ENCODE peak calls at places on chromosomes 2 and 18, in six cellular contexts. T, J, S, R, Z and I are unnamed samples.

GRCh38 chr2:112198780-112199179 is 56.1 kb downstream of the ZC3H8 start:
- DNase-seq in S (no peak), J (peak; percentile 50), Z (no peak), T (no peak), R (no peak), I (no peak)

GRCh38 chr18:73927494-73927893 is 220.1 kb downstream of the FBXO15 start:
- DNase-seq in J (no peak), R (no peak), Z (no peak), T (no peak), S (no peak), I (no peak)

GRCh38 chr18:80033181-80034067 is 810 bp upstream of the RBFA start:
- DNase-seq in R (peak; percentile 86), Z (peak; percentile 79), S (peak; percentile 54), T (no peak), J (peak; percentile 50), I (no peak)

GRCh38 chr2:171574149-171574795 is 52.0 kb downstream of the CYBRD1 start:
- DNase-seq in Z (peak; percentile 88), J (peak; percentile 68), T (peak; percentile 86), S (peak; percentile 59), R (peak; percentile 78), I (peak; percentile 80)

GRCh38 chr2:170161516-170162260 is 16.3 kb upstream of the MYO3B start:
- DNase-seq in J (peak; percentile 57), T (no peak), R (no peak), S (no peak), Z (no peak), I (no peak)

GRCh38 chr2:114968748-114969400 is 526.4 kb downstream of the DPP10 start:
- DNase-seq in S (no peak), Z (no peak), R (no peak), J (no peak), T (no peak), I (no peak)

GRCh38 chr2:144516981-144517824 is 2.7 kb downstream of the ZEB2 start:
- DNase-seq in Z (peak; percentile 84), T (peak; percentile 13), J (peak; percentile 96), R (peak; percentile 86), S (peak; percentile 97), I (peak; percentile 79)

GRCh38 chr18:79199691-79200374 is 130.6 kb downstream of the ATP9B start:
- DNase-seq in R (no peak), J (peak; percentile 60), Z (no peak), T (no peak), S (peak; percentile 66), I (no peak)

GRCh38 chr2:210620456-210620855 is 64.1 kb downstream of the CPS1 start:
- DNase-seq in J (peak; percentile 28), R (no peak), T (no peak), S (peak; percentile 21), Z (no peak), I (no peak)

GRCh38 chr18:66316708-66317107 is 287.2 kb downstream of the CDH19 start:
- DNase-seq in R (no peak), T (no peak), S (no peak), Z (no peak), J (no peak), I (no peak)

GRCh38 chr18:58213931-58214431 is 170.0 kb downstream of the NEDD4L start:
- DNase-seq in J (peak; percentile 58), Z (no peak), T (no peak), R (no peak), S (peak; percentile 80), I (no peak)

GRCh38 chr2:37623971-37624897 is 47.2 kb downstream of the CDC42EP3 start:
- DNase-seq in J (peak; percentile 48), S (peak; percentile 86), Z (no peak), T (no peak), R (no peak), I (no peak)

GRCh38 chr2:98559581-98559980 is 48.7 kb downstream of the COA5 start:
- DNase-seq in S (peak; percentile 25), T (no peak), Z (no peak), R (no peak), J (no peak), I (no peak)

GRCh38 chr2:98558852-98559530 is 49.3 kb downstream of the COA5 start:
- DNase-seq in T (no peak), J (no peak), R (no peak), S (no peak), Z (peak; percentile 77), I (no peak)

GRCh38 chr2:98561018-98561417 is 47.3 kb downstream of the COA5 start:
- DNase-seq in Z (no peak), R (no peak), T (no peak), S (no peak), J (no peak), I (no peak)

GRCh38 chr2:98561902-98562695 is 46.2 kb downstream of the COA5 start:
- DNase-seq in T (no peak), J (no peak), Z (peak; percentile 74), S (no peak), R (no peak), I (peak; percentile 49)

GRCh38 chr2:98560256-98560771 is 48.0 kb downstream of the COA5 start:
- DNase-seq in S (peak; percentile 95), T (peak; percentile 58), Z (peak; percentile 83), R (no peak), J (peak; percentile 77), I (peak; percentile 58)
- TF ChIP-seq CTCF in S (no peak), T (no peak), Z (no peak), R (no peak), J (no peak), I (no peak)

GRCh38 chr2:48357351-48357750 is 172.6 kb upstream of the STON1 start:
- DNase-seq in R (no peak), S (no peak), T (no peak), Z (no peak), J (no peak), I (no peak)
- H3K4me3 ChIP-seq in R (no peak overlapping the region), S (no peak overlapping the region), T (no peak overlapping the region), Z (no peak overlapping the region), J (no peak overlapping the region), I (no peak overlapping the region)

GRCh38 chr18:50548160-50548559 is 11.7 kb upstream of the MAPK4 start:
- DNase-seq in R (no peak), Z (no peak), J (no peak), S (no peak), T (no peak), I (no peak)

GRCh38 chr18:50545936-50546335 is 14.0 kb upstream of the MAPK4 start:
- DNase-seq in S (no peak), Z (no peak), R (no peak), T (no peak), J (no peak), I (no peak)
- TF ChIP-seq CTCF in S (no peak), Z (no peak), R (no peak), T (no peak), J (no peak), I (no peak)

GRCh38 chr2:137967042-137967441 is 2.8 kb downstream of the HNMT start:
- DNase-seq in Z (no peak), T (no peak), J (no peak), R (no peak), S (no peak), I (no peak)
- H3K4me3 ChIP-seq in Z (no peak overlapping the region), T (no peak overlapping the region), J (no peak overlapping the region), R (no peak overlapping the region), S (no peak overlapping the region), I (no peak overlapping the region)

GRCh38 chr18:56659111-56659510 is 8.0 kb downstream of the WDR7 start:
- DNase-seq in Z (no peak), T (no peak), R (no peak), S (no peak), J (no peak), I (no peak)

GRCh38 chr18:56660655-56661054 is 9.5 kb downstream of the WDR7 start:
- DNase-seq in S (no peak), T (no peak), Z (no peak), J (no peak), R (no peak), I (no peak)

GRCh38 chr18:56661414-56662101 is 10.4 kb downstream of the WDR7 start:
- DNase-seq in S (peak; percentile 13), T (no peak), Z (no peak), R (no peak), J (no peak), I (no peak)

GRCh38 chr18:56662902-56663301 is 11.7 kb downstream of the WDR7 start:
- DNase-seq in Z (no peak), T (no peak), J (no peak), S (no peak), R (no peak), I (no peak)

DNA sequence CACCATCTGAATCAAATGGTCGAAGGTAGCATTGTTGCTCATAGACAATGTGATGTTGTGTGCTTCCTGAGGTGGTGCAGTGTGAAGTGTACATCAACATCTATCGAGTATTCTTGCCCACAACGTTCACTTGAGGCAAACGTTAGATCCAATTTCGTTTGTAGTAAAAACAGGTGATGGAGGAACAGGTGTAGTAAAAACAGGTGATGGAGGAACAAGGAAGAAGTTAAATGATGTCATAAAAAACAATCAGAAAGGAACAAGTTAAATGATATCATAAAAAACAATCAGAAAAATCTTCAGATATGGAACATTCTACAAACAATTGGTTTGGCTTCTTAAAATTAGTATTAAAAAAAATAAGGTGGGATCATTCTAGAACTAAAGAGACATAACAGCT is 11.3 kb downstream of the WDR7 start:
- DNase-seq in T (no peak), R (no peak), J (no peak), S (no peak), Z (no peak), I (no peak)
- TF ChIP-seq CTCF in T (no peak), R (no peak), J (no peak), S (no peak), Z (no peak), I (no peak)

DNA sequence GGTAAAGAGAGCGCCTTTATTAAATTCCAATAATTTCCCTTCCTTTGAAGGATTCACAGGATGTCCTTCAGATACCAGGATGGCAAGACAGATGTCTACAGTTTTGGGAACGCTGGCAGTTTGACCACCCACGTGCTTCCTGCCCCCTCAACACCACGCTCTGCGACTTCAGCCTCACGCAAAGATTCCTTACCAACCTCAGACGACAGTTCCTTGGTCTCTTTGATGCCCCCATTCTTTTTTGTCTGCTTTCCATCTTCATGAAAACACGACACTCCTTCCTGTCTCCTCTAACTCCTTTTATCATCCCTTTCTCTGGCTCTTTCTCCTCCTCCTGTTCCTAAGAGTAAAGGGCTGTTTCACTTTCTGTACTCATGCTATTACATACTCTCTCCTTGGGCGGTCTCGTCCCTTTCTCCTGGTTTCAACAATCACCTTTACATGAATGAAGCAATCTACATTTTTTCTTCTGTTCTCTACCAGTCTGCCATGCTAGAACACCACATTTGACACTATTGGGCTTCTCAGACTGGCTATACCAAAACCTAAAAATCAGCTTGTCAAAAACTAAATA is 189.9 kb upstream of the PGAP1 start:
- DNase-seq in J (no peak), R (no peak), Z (no peak), S (no peak), T (no peak), I (no peak)
- H3K4me3 ChIP-seq in J (no peak overlapping the region), R (no peak overlapping the region), Z (no peak overlapping the region), S (no peak overlapping the region), T (no peak overlapping the region), I (no peak overlapping the region)

GRCh38 chr2:7118606-7119503 is 201.6 kb downstream of the RNF144A start:
- DNase-seq in J (peak; percentile 44), R (no peak), T (no peak), S (peak; percentile 26), Z (no peak), I (no peak)
- TF ChIP-seq CTCF in J (peak; percentile 72), R (peak; percentile 56), T (peak; percentile 61), S (peak; percentile 23), Z (peak; percentile 16), I (peak; percentile 60)

DNA sequence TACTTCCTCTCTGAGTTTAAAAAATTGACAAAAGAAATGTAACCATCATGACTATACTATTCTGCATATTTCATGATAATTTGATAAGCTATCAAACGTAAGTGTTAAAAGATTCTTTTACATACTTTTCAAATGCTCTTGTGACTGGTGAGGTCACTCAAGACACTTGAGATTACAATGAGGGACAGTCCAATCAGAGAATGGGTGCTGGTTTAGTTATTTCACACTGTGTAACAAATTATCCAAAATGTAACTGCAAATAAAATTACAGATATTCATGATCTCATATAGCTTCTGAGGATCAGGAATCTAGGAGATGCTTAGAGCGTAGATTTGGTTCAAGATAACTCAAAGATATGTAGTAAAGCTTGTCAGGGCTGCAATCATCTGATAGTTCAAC is 4.4 kb upstream of the GTF2A1L start:
- DNase-seq in T (no peak), Z (no peak), S (no peak), J (no peak), R (no peak), I (no peak)
- H3K4me3 ChIP-seq in T (no peak overlapping the region), Z (no peak overlapping the region), S (no peak overlapping the region), J (no peak overlapping the region), R (no peak overlapping the region), I (no peak overlapping the region)